ENCODE peak calls at places on chromosomes 6 and 20, in four cellular contexts. L is GM12878, K is HepG2, J is K562. R is an unnamed sample.

GRCh38 chr6:121826156-121826810 is 390.8 kb downstream of the GJA1 start:
- DNase-seq in L (no peak), K (no peak), J (no peak), R (peak)

GRCh38 chr20:49674383-49675352 is 39.0 kb downstream of the B4GALT5 start:
- DNase-seq in L (no peak), K (peak), J (no peak), R (peak)

GRCh38 chr6:143149771-143150170 is 89.1 kb downstream of the AIG1 start:
- DNase-seq in L (no peak), K (no peak), J (no peak), R (no peak)

GRCh38 chr20:41249781-41250281 is 67.7 kb downstream of the ZHX3 start:
- DNase-seq in L (no peak), K (peak), J (peak), R (no peak)

GRCh38 chr6:53796791-53797190 is 2.0 kb downstream of the LRRC1 start:
- DNase-seq in L (no peak), K (no peak), J (no peak), R (no peak)

GRCh38 chr6:30615958-30616810 is 859 bp downstream of the PPP1R10 start:
- DNase-seq in L (no peak), K (peak), J (no peak), R (no peak)

GRCh38 chr6:75203721-75204120 is 2.1 kb downstream of the COL12A1 start:
- DNase-seq in L (no peak), K (no peak), J (no peak), R (no peak)

GRCh38 chr6:52305948-52306767 is 21.6 kb upstream of the MCM3 start:
- DNase-seq in L (peak), K (no peak), J (no peak), R (no peak)

GRCh38 chr6:131954099-131954774 is 3.1 kb upstream of the CCN2 start:
- DNase-seq in L (no peak), K (no peak), J (no peak), R (no peak)

GRCh38 chr6:36073587-36073986 is 46.0 kb downstream of the MAPK14 start:
- DNase-seq in L (no peak), K (no peak), J (no peak), R (no peak)

GRCh38 chr6:68108243-68108835 is 526.7 kb upstream of the ADGRB3 start:
- DNase-seq in L (no peak), K (no peak), J (peak), R (no peak)

GRCh38 chr6:68638225-68638900 is 3.3 kb downstream of the ADGRB3 start:
- DNase-seq in L (no peak), K (peak), J (peak), R (no peak)

GRCh38 chr6:42142118-42142835 is at the start of gene C6orf132:
- DNase-seq in L (no peak), K (peak), J (no peak), R (no peak)
- TF ChIP-seq ZNF274 in L (no peak), K (no peak), J (no peak), R (no peak)

GRCh38 chr20:4602297-4602631 is 119.4 kb upstream of the PRND start:
- DNase-seq in L (no peak), K (no peak), J (no peak), R (no peak)

GRCh38 chr20:4605166-4605565 is 116.5 kb upstream of the PRND start:
- DNase-seq in L (no peak), K (no peak), J (no peak), R (no peak)

GRCh38 chr20:4603724-4604123 is 118.0 kb upstream of the PRND start:
- DNase-seq in L (no peak), K (no peak), J (no peak), R (no peak)

GRCh38 chr20:4604580-4604979 is 117.1 kb upstream of the PRND start:
- DNase-seq in L (no peak), K (no peak), J (no peak), R (no peak)

DNA sequence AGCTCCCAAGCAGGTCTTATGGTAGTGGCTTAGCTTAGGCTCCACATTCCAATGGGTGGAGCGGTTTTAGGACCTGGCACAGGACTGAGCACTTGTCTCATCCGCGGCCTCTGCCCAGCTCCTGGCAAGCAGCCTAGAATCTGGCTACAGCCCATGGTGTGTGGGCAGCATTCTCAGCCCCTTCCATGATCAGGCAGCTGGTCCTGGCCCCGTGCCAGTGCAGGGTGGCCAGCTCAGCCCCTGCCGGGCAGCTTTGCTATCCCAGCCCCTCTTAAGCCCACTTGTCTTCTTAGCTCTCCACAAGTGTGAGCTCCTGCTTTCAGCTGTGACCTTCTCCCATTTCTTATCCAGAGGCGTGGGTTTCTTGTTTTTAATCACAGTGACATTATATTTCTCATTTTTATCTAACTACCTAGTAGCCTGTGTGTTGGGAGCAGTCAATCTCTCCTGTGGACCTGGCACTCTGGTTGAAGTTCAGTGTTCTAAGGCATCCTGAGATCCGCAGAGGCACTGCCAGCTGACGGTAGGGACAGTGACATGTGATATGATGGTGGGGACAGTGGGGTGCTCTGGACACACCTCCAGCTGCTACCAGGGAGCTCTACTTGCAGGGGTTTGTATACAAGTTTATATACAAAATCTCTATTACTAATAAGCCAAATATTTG is 119.9 kb upstream of the PRND start:
- DNase-seq in L (no peak), K (no peak), J (no peak), R (peak)
- TF ChIP-seq ZNF274 in L (no peak), K (no peak), J (no peak), R (no peak)

DNA sequence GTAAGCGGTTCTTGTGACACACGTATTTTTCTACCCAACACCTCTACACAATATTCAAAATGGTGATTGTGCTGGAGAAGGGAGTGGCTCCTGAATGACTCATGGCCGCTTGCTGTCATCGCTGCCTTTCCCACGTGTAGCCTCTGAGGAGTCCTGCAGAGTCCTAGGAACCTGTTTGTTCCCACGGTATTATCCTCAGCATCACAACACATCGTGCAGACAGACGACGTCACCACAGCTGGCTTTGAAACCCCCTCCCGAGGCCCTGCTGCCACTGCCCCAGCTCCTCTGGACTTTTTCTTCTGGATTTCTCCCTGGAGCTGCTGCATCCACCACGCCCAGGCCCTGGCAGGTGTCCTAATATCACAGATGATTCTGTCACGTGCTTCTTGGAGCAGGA is 353.5 kb downstream of the SMOC2 start:
- DNase-seq in L (no peak), K (no peak), J (no peak), R (no peak)
- TF ChIP-seq ZNF274 in L (no peak), K (no peak), J (no peak), R (no peak)

GRCh38 chr6:291697-292505 is at the start of gene DUSP22:
- DNase-seq in L (peak), K (peak), J (peak), R (peak)
- TF ChIP-seq ZNF274 in L (no peak), K (peak), J (no peak), R (no peak)

DNA sequence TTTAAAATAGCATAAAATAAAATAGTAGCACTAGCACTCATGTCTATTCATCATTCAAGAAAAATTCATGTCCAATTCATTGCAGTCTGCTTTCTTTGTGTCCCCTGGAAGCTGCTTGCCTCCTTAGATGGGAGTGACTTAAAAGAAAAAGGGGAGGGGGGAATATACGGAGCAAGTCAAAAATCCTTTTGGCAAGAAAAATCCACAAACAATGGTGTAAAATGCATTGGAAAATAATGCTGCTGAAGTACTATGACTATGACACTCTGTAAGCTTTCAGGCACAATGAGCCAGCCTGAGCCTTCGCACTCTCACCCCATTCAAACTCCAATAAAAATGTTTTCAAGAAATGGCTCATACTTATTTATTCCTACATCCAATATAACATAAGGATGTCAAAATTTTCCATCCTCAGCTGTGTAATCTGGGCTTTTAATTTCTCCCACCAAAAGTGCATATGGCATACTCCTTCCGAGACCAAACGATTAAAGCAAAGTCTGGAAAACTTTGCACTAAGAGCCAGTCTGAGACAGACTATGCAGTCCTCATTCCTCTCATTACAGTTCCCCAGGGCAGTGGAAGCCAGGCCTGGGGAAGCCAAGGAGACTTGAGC is 798 bp downstream of the NEDD9 start:
- DNase-seq in L (no peak), K (no peak), J (no peak), R (no peak)
- TF ChIP-seq ZNF274 in L (no peak), K (no peak), J (no peak), R (no peak)

DNA sequence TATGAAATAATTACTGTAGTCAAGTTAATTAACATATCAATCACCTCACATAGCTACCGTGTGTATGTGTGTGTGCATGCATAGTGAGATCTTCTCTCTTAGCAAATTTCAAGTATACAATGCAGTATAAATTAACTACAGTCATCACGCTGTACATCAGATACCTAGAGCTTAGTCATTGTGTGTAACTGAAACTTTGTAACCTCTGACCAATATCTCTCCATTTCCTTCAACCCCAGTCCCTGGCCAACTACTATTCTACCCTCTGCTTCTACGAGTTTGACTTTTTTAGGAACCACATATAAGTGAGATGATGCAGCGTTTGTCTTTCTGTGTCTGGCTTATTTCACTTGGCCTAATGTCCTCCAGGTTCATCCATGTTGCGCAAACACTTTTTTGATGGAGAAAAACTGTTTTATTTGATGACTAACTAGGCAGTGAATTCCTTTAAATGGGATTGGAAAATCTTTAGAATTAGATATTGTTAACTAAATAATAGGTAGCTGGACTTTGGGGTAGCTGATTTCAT is 459.5 kb downstream of the DHX35 start:
- DNase-seq in L (no peak), K (no peak), J (no peak), R (no peak)
- TF ChIP-seq ZNF274 in L (no peak), K (no peak), J (no peak), R (no peak)

GRCh38 chr20:44615876-44616603 is 33.7 kb downstream of the PKIG start:
- DNase-seq in L (no peak), K (no peak), J (no peak), R (no peak)
- TF ChIP-seq ZNF274 in L (no peak), K (no peak), J (no peak), R (no peak)

DNA sequence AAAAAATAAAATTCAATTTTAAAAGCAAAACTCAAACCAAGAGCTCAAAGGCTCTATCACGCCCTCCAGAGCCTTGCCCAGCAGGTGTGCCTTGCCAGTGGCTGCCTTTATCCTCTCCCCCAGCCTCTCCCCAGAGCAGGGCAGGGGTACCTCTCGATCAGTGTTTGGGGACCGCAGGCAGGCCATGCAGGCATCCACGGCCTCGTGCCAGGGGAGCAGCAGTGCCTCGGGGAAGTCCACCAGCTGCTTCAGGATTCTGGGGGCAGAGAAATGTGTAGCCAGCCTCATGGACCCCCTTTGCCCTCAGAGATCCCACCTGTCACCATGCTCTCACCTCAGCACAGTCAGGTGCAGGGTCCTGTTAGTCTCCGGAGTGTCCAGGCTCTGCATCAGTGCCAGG is 5.7 kb downstream of the CUL7 start:
- DNase-seq in L (no peak), K (no peak), J (no peak), R (no peak)
- TF ChIP-seq ZNF274 in L (no peak), K (no peak), J (no peak), R (no peak)

R was measured in HCT116.